ENCODE peak calls at places on chromosomes 16 and 17, in four cellular contexts. R, S, Z and D are unnamed samples.

GRCh38 chr16:84985079-84986065 is 26.0 kb downstream of the ZDHHC7 start:
- DNase-seq in S (no peak), Z (no peak), R (no peak), D (no peak)

GRCh38 chr17:46742539-46743270 is 75.8 kb downstream of the WNT3 start:
- DNase-seq in R (no peak), S (no peak), Z (no peak), D (peak; percentile 80)

GRCh38 chr16:77858060-77858459 is 69.7 kb downstream of the VAT1L start:
- DNase-seq in R (no peak), Z (no peak), S (no peak), D (no peak)

GRCh38 chr16:65700599-65700998 is 578.7 kb upstream of the CDH11 start:
- DNase-seq in R (no peak), Z (no peak), S (no peak), D (no peak)

GRCh38 chr16:53817117-53817516 is 113.2 kb downstream of the FTO start:
- DNase-seq in R (no peak), S (no peak), Z (no peak), D (no peak)

GRCh38 chr17:80732268-80732667 is 187.6 kb downstream of the RPTOR start:
- DNase-seq in Z (no peak), R (no peak), S (no peak), D (no peak)

GRCh38 chr17:17722081-17722905 is 41.0 kb downstream of the RAI1 start:
- DNase-seq in Z (peak; percentile 78), R (no peak), S (no peak), D (no peak)

GRCh38 chr17:30929081-30929633 is 7.4 kb downstream of the ADAP2 start:
- DNase-seq in S (no peak), R (no peak), Z (no peak), D (no peak)

GRCh38 chr16:66471696-66472393 is 44.8 kb downstream of the BEAN1 start:
- DNase-seq in R (no peak), Z (peak; percentile 45), S (no peak), D (no peak)

GRCh38 chr17:63434951-63435571 is 11.0 kb downstream of the CYB561 start:
- DNase-seq in R (no peak), Z (no peak), S (no peak), D (peak; percentile 74)

GRCh38 chr16:87966685-87967185 is 15.5 kb downstream of the BANP start:
- DNase-seq in R (no peak), S (no peak), Z (no peak), D (no peak)

GRCh38 chr16:89257757-89258465 is 40.4 kb downstream of the ZNF778 start:
- DNase-seq in R (no peak), Z (no peak), S (no peak), D (no peak)

GRCh38 chr17:71380535-71380934 is 740.3 kb upstream of the SOX9 start:
- DNase-seq in Z (no peak), R (no peak), S (no peak), D (no peak)

GRCh38 chr17:69477204-69477899 is 62.9 kb downstream of the MAP2K6 start:
- DNase-seq in S (no peak), Z (no peak), R (no peak), D (no peak)